ENCODE peak calls at places on chromosomes 16 and 17, in six cellular contexts. Z is activated naive CD8-positive, alpha-beta T cell treated with anti-CD3 and anti-CD28 coated beads, Interleukin-2, amount 50 U/mL, for 16 hours; Y is epithelial cell of esophagus; Q is GM19239; D is LoVo; H is BJ. L is an unnamed sample.

GRCh38 chr16:4603624-4604170 is 11.0 kb downstream of the UBALD1 start:
- DNase-seq in Z (no peak), Y (no peak), Q (no peak), D (no peak), H (no peak), L (no peak)

GRCh38 chr17:21218101-21218500 is 4.1 kb upstream of the TMEM11 start:
- DNase-seq in Z (no peak), Y (no peak), Q (no peak), D (no peak), H (no peak), L (no peak)

GRCh38 chr16:52976539-52977167 is 76.0 kb downstream of the CHD9NB start:
- DNase-seq in Z (no peak), Y (peak; percentile 66), Q (peak; percentile 24), D (peak; percentile 38), H (no peak), L (peak; percentile 52)

GRCh38 chr17:7632492-7632894 is 2.6 kb downstream of the SHBG start:
- DNase-seq in Z (no peak), Y (peak; percentile 74), Q (peak; percentile 54), D (no peak), H (no peak), L (peak; percentile 61)

GRCh38 chr16:86584726-86585721 is 6.7 kb downstream of the FOXL1 start:
- DNase-seq in Z (no peak), Y (no peak), Q (no peak), D (peak; percentile 43), H (no peak), L (no peak)

GRCh38 chr16:51150159-51150893 is 744 bp downstream of the SALL1 start:
- DNase-seq in Z (no peak), Y (no peak), Q (no peak), D (no peak), H (no peak), L (no peak)

GRCh38 chr16:73385701-73386100 is 337.8 kb upstream of the ZFHX3 start:
- DNase-seq in Z (no peak), Y (no peak), Q (no peak), D (no peak), H (no peak), L (no peak)

GRCh38 chr17:63491413-63491812 is 14.6 kb downstream of the ACE start:
- DNase-seq in Z (no peak), Y (no peak), Q (no peak), D (no peak), H (no peak), L (no peak)

GRCh38 chr16:641326-642188 is at the start of gene MCRIP2:
- DNase-seq in Z (peak; percentile 39), Y (peak; percentile 70), Q (peak; percentile 88), D (peak; percentile 89), H (no peak), L (peak; percentile 82)

GRCh38 chr17:82228842-82229685 is at the start of gene SLC16A3:
- DNase-seq in Z (no peak), Y (peak; percentile 82), Q (peak; percentile 98), D (peak; percentile 76), H (no peak), L (peak; percentile 73)